ENCODE peak calls at places on chromosomes 12 and 14, in eight cellular contexts. One of them, this sample, is unnamed.

GRCh38 chr12:103093499-103094106 is 136.1 kb downstream of the ASCL1 start:
- DNase-seq in left ventricle myocardium inferior: no peak
- DNase-seq in astrocyte: no peak
- DNase-seq in A549: no peak
- DNase-seq in upper lobe of left lung: no peak
- DNase-seq in AG04450: no peak
- DNase-seq in HCT116: no peak
- DNase-seq in uterus: no peak
- DNase-seq in this sample: no peak

GRCh38 chr14:66174453-66174891 is 311.7 kb upstream of the CCDC196 start:
- DNase-seq in left ventricle myocardium inferior: no peak
- DNase-seq in astrocyte: no peak
- DNase-seq in A549: no peak
- DNase-seq in upper lobe of left lung: no peak
- DNase-seq in AG04450: no peak
- DNase-seq in HCT116: no peak
- DNase-seq in uterus: no peak
- DNase-seq in this sample: no peak

GRCh38 chr14:63287661-63288483 is 30.9 kb downstream of the GPHB5 start:
- DNase-seq in left ventricle myocardium inferior: no peak
- DNase-seq in astrocyte: no peak
- DNase-seq in A549: no peak
- DNase-seq in upper lobe of left lung: no peak
- DNase-seq in AG04450: peak; percentile 20
- DNase-seq in HCT116: no peak
- DNase-seq in uterus: no peak
- DNase-seq in this sample: no peak

GRCh38 chr12:115306380-115306779 is 622.4 kb upstream of the TBX3 start:
- DNase-seq in left ventricle myocardium inferior: no peak
- DNase-seq in astrocyte: no peak
- DNase-seq in A549: no peak
- DNase-seq in upper lobe of left lung: no peak
- DNase-seq in AG04450: no peak
- DNase-seq in HCT116: no peak
- DNase-seq in uterus: no peak
- DNase-seq in this sample: no peak

GRCh38 chr12:23380419-23381100 is 568.9 kb downstream of the SOX5 start:
- DNase-seq in left ventricle myocardium inferior: no peak
- DNase-seq in astrocyte: no peak
- DNase-seq in A549: no peak
- DNase-seq in upper lobe of left lung: no peak
- DNase-seq in AG04450: no peak
- DNase-seq in HCT116: no peak
- DNase-seq in uterus: no peak
- DNase-seq in this sample: no peak

GRCh38 chr12:122721057-122721545 is 4.5 kb upstream of the HCAR3 start:
- DNase-seq in left ventricle myocardium inferior: no peak
- DNase-seq in astrocyte: peak; percentile 51
- DNase-seq in A549: no peak
- DNase-seq in upper lobe of left lung: no peak
- DNase-seq in AG04450: no peak
- DNase-seq in HCT116: no peak
- DNase-seq in uterus: no peak
- DNase-seq in this sample: no peak

GRCh38 chr14:71474866-71475265 is 457.4 kb upstream of the RGS6 start:
- DNase-seq in left ventricle myocardium inferior: no peak
- DNase-seq in astrocyte: no peak
- DNase-seq in A549: no peak
- DNase-seq in upper lobe of left lung: no peak
- DNase-seq in AG04450: no peak
- DNase-seq in HCT116: no peak
- DNase-seq in uterus: no peak
- DNase-seq in this sample: no peak

GRCh38 chr12:90036641-90037040 is 328.0 kb upstream of the ATP2B1 start:
- DNase-seq in left ventricle myocardium inferior: no peak
- DNase-seq in astrocyte: peak; percentile 42
- DNase-seq in A549: no peak
- DNase-seq in upper lobe of left lung: no peak
- DNase-seq in AG04450: no peak
- DNase-seq in HCT116: no peak
- DNase-seq in uterus: no peak
- DNase-seq in this sample: no peak

GRCh38 chr14:72516936-72517408 is 376.9 kb downstream of the DPF3 start:
- DNase-seq in left ventricle myocardium inferior: peak; percentile 42
- DNase-seq in astrocyte: peak; percentile 61
- DNase-seq in A549: peak; percentile 68
- DNase-seq in upper lobe of left lung: no peak
- DNase-seq in AG04450: peak; percentile 77
- DNase-seq in HCT116: peak; percentile 39
- DNase-seq in uterus: peak; percentile 22
- DNase-seq in this sample: peak; percentile 52

GRCh38 chr14:105485720-105486332 is 860 bp upstream of the CRIP1 start:
- DNase-seq in left ventricle myocardium inferior: peak; percentile 46
- DNase-seq in astrocyte: no peak
- DNase-seq in A549: peak; percentile 84
- DNase-seq in upper lobe of left lung: peak; percentile 87
- DNase-seq in AG04450: no peak
- DNase-seq in HCT116: no peak
- DNase-seq in uterus: no peak
- DNase-seq in this sample: no peak

GRCh38 chr12:119204716-119205285 is 26.1 kb downstream of the HSPB8 start:
- DNase-seq in left ventricle myocardium inferior: no peak
- DNase-seq in astrocyte: no peak
- DNase-seq in A549: no peak
- DNase-seq in upper lobe of left lung: no peak
- DNase-seq in AG04450: no peak
- DNase-seq in HCT116: no peak
- DNase-seq in uterus: no peak
- DNase-seq in this sample: no peak

GRCh38 chr12:122097641-122098364 is 19.2 kb downstream of the MLXIP start:
- DNase-seq in left ventricle myocardium inferior: peak; percentile 60
- DNase-seq in astrocyte: peak; percentile 52
- DNase-seq in A549: peak; percentile 92
- DNase-seq in upper lobe of left lung: peak; percentile 73
- DNase-seq in AG04450: no peak
- DNase-seq in HCT116: no peak
- DNase-seq in uterus: no peak
- DNase-seq in this sample: no peak

GRCh38 chr14:68395585-68395984 is 397.3 kb downstream of the ZFP36L1 start:
- DNase-seq in left ventricle myocardium inferior: no peak
- DNase-seq in astrocyte: peak; percentile 56
- DNase-seq in A549: peak; percentile 33
- DNase-seq in upper lobe of left lung: no peak
- DNase-seq in AG04450: no peak
- DNase-seq in HCT116: no peak
- DNase-seq in uterus: peak; percentile 77
- DNase-seq in this sample: no peak

GRCh38 chr12:74689071-74689655 is 151.5 kb downstream of the ATXN7L3B start:
- DNase-seq in left ventricle myocardium inferior: no peak
- DNase-seq in astrocyte: peak; percentile 38
- DNase-seq in A549: peak; percentile 67
- DNase-seq in upper lobe of left lung: no peak
- DNase-seq in AG04450: peak; percentile 8
- DNase-seq in HCT116: peak; percentile 47
- DNase-seq in uterus: no peak
- DNase-seq in this sample: peak; percentile 4

GRCh38 chr12:103538397-103538796 is 42.6 kb upstream of the C12orf42 start:
- DNase-seq in left ventricle myocardium inferior: no peak
- DNase-seq in astrocyte: no peak
- DNase-seq in A549: no peak
- DNase-seq in upper lobe of left lung: no peak
- DNase-seq in AG04450: no peak
- DNase-seq in HCT116: no peak
- DNase-seq in uterus: no peak
- DNase-seq in this sample: no peak

GRCh38 chr14:52995998-52996397 is 45.1 kb upstream of the FERMT2 start:
- DNase-seq in left ventricle myocardium inferior: no peak
- DNase-seq in astrocyte: no peak
- DNase-seq in A549: no peak
- DNase-seq in upper lobe of left lung: no peak
- DNase-seq in AG04450: no peak
- DNase-seq in HCT116: no peak
- DNase-seq in uterus: no peak
- DNase-seq in this sample: no peak

GRCh38 chr14:52988153-52988552 is 37.3 kb upstream of the FERMT2 start:
- DNase-seq in left ventricle myocardium inferior: no peak
- DNase-seq in astrocyte: no peak
- DNase-seq in A549: no peak
- DNase-seq in upper lobe of left lung: no peak
- DNase-seq in AG04450: no peak
- DNase-seq in HCT116: no peak
- DNase-seq in uterus: no peak
- DNase-seq in this sample: no peak

GRCh38 chr14:52987514-52987913 is 36.7 kb upstream of the FERMT2 start:
- DNase-seq in left ventricle myocardium inferior: no peak
- DNase-seq in astrocyte: peak; percentile 29
- DNase-seq in A549: no peak
- DNase-seq in upper lobe of left lung: no peak
- DNase-seq in AG04450: no peak
- DNase-seq in HCT116: no peak
- DNase-seq in uterus: no peak
- DNase-seq in this sample: no peak

GRCh38 chr14:52996493-52996892 is 45.6 kb upstream of the FERMT2 start:
- DNase-seq in left ventricle myocardium inferior: no peak
- DNase-seq in astrocyte: no peak
- DNase-seq in A549: no peak
- DNase-seq in upper lobe of left lung: no peak
- DNase-seq in AG04450: no peak
- DNase-seq in HCT116: no peak
- DNase-seq in uterus: no peak
- DNase-seq in this sample: no peak

GRCh38 chr14:52992236-52992635 is 41.4 kb upstream of the FERMT2 start:
- DNase-seq in left ventricle myocardium inferior: no peak
- DNase-seq in astrocyte: no peak
- DNase-seq in A549: no peak
- DNase-seq in upper lobe of left lung: no peak
- DNase-seq in AG04450: no peak
- DNase-seq in HCT116: no peak
- DNase-seq in uterus: no peak
- DNase-seq in this sample: no peak
- H3K9me3 ChIP-seq in left ventricle myocardium inferior: no peaks in the 10 kb centered on the region
- H3K9me3 ChIP-seq in astrocyte: peaks cover 2% of the 10 kb centered on the region
- H3K9me3 ChIP-seq in A549: no peaks in the 10 kb centered on the region
- H3K9me3 ChIP-seq in upper lobe of left lung: no peaks in the 10 kb centered on the region
- H3K9me3 ChIP-seq in AG04450: no peaks in the 10 kb centered on the region
- H3K9me3 ChIP-seq in HCT116: no peaks in the 10 kb centered on the region
- H3K9me3 ChIP-seq in uterus: no peaks in the 10 kb centered on the region
- H3K9me3 ChIP-seq in this sample: no peaks in the 10 kb centered on the region

GRCh38 chr12:120234643-120235368 is 30.7 kb downstream of the PXN start:
- DNase-seq in left ventricle myocardium inferior: peak; percentile 86
- DNase-seq in astrocyte: peak; percentile 97
- DNase-seq in A549: peak; percentile 96
- DNase-seq in upper lobe of left lung: peak; percentile 62
- DNase-seq in AG04450: peak; percentile 70
- DNase-seq in HCT116: peak; percentile 61
- DNase-seq in uterus: peak; percentile 88
- DNase-seq in this sample: no peak
- H3K27ac ChIP-seq in left ventricle myocardium inferior: peak overlapping the region; percentile 96
- H3K27ac ChIP-seq in astrocyte: peak overlapping the region; percentile 99
- H3K27ac ChIP-seq in A549: peak overlapping the region; percentile 100
- H3K27ac ChIP-seq in upper lobe of left lung: peak overlapping the region; percentile 92
- H3K27ac ChIP-seq in AG04450: peak overlapping the region; percentile 96
- H3K27ac ChIP-seq in HCT116: peak overlapping the region; percentile 100
- H3K27ac ChIP-seq in uterus: peak overlapping the region; percentile 97
- H3K27ac ChIP-seq in this sample: no peak overlapping the region

GRCh38 chr12:34296143-34297041 is 274.1 kb downstream of the ALG10 start:
- DNase-seq in left ventricle myocardium inferior: peak; percentile 6
- DNase-seq in astrocyte: no peak
- DNase-seq in A549: no peak
- DNase-seq in upper lobe of left lung: peak; percentile 36
- DNase-seq in AG04450: no peak
- DNase-seq in HCT116: no peak
- DNase-seq in uterus: no peak
- DNase-seq in this sample: no peak

GRCh38 chr12:34295366-34296142 is 273.3 kb downstream of the ALG10 start:
- DNase-seq in left ventricle myocardium inferior: peak; percentile 3
- DNase-seq in astrocyte: no peak
- DNase-seq in A549: no peak
- DNase-seq in upper lobe of left lung: peak; percentile 35
- DNase-seq in AG04450: no peak
- DNase-seq in HCT116: no peak
- DNase-seq in uterus: no peak
- DNase-seq in this sample: no peak

GRCh38 chr12:34292736-34293625 is 270.7 kb downstream of the ALG10 start:
- DNase-seq in left ventricle myocardium inferior: peak; percentile 5
- DNase-seq in astrocyte: no peak
- DNase-seq in A549: peak; percentile 68
- DNase-seq in upper lobe of left lung: peak; percentile 55
- DNase-seq in AG04450: no peak
- DNase-seq in HCT116: no peak
- DNase-seq in uterus: peak; percentile 5
- DNase-seq in this sample: no peak

GRCh38 chr12:34294671-34295365 is 272.5 kb downstream of the ALG10 start:
- DNase-seq in left ventricle myocardium inferior: peak; percentile 2
- DNase-seq in astrocyte: no peak
- DNase-seq in A549: no peak
- DNase-seq in upper lobe of left lung: peak; percentile 40
- DNase-seq in AG04450: no peak
- DNase-seq in HCT116: no peak
- DNase-seq in uterus: peak; percentile 5
- DNase-seq in this sample: no peak

DNA sequence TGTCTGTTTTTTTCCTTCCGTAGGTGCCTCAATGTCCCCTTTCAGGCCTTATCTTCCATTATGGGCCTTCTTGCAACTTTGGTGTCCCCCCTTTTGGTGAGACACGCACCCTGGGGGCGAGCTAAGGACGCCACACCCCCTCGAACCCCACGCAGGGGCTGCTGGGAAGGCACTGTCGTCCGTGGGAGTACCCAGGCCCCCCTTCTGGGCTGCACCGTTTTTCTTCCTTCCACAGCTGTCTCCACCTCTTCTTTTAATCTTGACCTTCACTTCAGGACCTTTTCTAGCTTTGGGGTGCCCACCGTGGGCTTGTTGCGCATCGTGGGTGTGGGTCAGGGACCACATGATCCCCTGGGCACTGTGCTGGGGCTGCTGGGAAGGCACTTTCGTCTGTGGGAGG is 271.8 kb downstream of the ALG10 start:
- DNase-seq in left ventricle myocardium inferior: no peak
- DNase-seq in astrocyte: no peak
- DNase-seq in A549: no peak
- DNase-seq in upper lobe of left lung: peak; percentile 30
- DNase-seq in AG04450: no peak
- DNase-seq in HCT116: no peak
- DNase-seq in uterus: no peak
- DNase-seq in this sample: no peak
- H3K9me3 ChIP-seq in left ventricle myocardium inferior: peaks cover 14% of the 10 kb centered on the region
- H3K9me3 ChIP-seq in astrocyte: peaks cover 17% of the 10 kb centered on the region
- H3K9me3 ChIP-seq in A549: no peaks in the 10 kb centered on the region
- H3K9me3 ChIP-seq in upper lobe of left lung: no peaks in the 10 kb centered on the region
- H3K9me3 ChIP-seq in AG04450: peaks cover 100% of the 10 kb centered on the region
- H3K9me3 ChIP-seq in HCT116: no peaks in the 10 kb centered on the region
- H3K9me3 ChIP-seq in uterus: no peaks in the 10 kb centered on the region
- H3K9me3 ChIP-seq in this sample: peaks cover 35% of the 10 kb centered on the region

DNA sequence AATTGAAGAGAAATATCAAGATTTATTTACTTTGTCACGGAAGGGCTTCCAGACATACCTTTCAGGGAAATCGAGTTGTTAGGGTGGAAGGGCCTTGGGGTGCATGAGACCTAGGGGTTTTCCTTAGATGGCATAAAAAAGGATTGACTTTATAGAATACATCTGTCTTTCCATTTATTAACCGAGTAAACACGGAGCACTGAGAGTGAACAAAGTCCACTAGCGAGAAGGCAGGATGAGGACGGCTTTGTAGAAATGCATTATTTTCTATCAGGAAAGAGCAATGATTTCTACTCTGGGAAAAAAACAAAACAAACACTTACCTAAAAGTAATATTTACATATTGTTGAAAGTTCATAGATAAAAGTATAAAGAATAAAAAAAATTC is 91.8 kb downstream of the RCOR1 start:
- DNase-seq in left ventricle myocardium inferior: no peak
- DNase-seq in astrocyte: no peak
- DNase-seq in A549: no peak
- DNase-seq in upper lobe of left lung: no peak
- DNase-seq in AG04450: no peak
- DNase-seq in HCT116: no peak
- DNase-seq in uterus: no peak
- DNase-seq in this sample: no peak
- H3K27ac ChIP-seq in left ventricle myocardium inferior: no peak overlapping the region
- H3K27ac ChIP-seq in astrocyte: no peak overlapping the region
- H3K27ac ChIP-seq in A549: peak overlapping the region; percentile 30
- H3K27ac ChIP-seq in upper lobe of left lung: no peak overlapping the region
- H3K27ac ChIP-seq in AG04450: no peak overlapping the region
- H3K27ac ChIP-seq in HCT116: no peak overlapping the region
- H3K27ac ChIP-seq in uterus: no peak overlapping the region
- H3K27ac ChIP-seq in this sample: no peak overlapping the region